ENCODE peak calls at places on chromosomes 6 and 20, in four cellular contexts. G is HepG2, A is GM23338, F is hepatocyte. T is an unnamed sample.

GRCh38 chr6:56329296-56330050 is 82.1 kb upstream of the COL21A1 start:
- DNase-seq in G (no peak), A (no peak), F (no peak), T (peak; percentile 77)

GRCh38 chr6:168157272-168158007 is 78.4 kb upstream of the FRMD1 start:
- DNase-seq in G (no peak), A (peak; percentile 35), F (peak; percentile 80), T (peak; percentile 86)

GRCh38 chr6:35663447-35664235 is 25.1 kb downstream of the FKBP5 start:
- DNase-seq in G (no peak), A (peak; percentile 57), F (no peak), T (peak; percentile 82)

GRCh38 chr6:15642276-15642675 is 20.6 kb downstream of the DTNBP1 start:
- DNase-seq in G (peak; percentile 21), A (peak; percentile 71), F (no peak), T (no peak)

GRCh38 chr6:157510329-157511188 is 129.6 kb downstream of the ZDHHC14 start:
- DNase-seq in G (no peak), A (peak; percentile 32), F (no peak), T (no peak)

GRCh38 chr6:34887753-34888440 is at the start of gene TAF11:
- DNase-seq in G (peak; percentile 96), A (peak; percentile 98), F (peak; percentile 97), T (peak; percentile 90)

GRCh38 chr6:122014961-122015360 is 384.5 kb upstream of the HSF2 start:
- DNase-seq in G (no peak), A (no peak), F (no peak), T (peak; percentile 90)

GRCh38 chr6:146200136-146200708 is 171.4 kb downstream of the GRM1 start:
- DNase-seq in G (no peak), A (no peak), F (no peak), T (peak; percentile 10)

GRCh38 chr6:169905041-169905807 is 153.8 kb downstream of the ERMARD start:
- DNase-seq in G (no peak), A (no peak), F (peak; percentile 41), T (peak; percentile 69)

DNA sequence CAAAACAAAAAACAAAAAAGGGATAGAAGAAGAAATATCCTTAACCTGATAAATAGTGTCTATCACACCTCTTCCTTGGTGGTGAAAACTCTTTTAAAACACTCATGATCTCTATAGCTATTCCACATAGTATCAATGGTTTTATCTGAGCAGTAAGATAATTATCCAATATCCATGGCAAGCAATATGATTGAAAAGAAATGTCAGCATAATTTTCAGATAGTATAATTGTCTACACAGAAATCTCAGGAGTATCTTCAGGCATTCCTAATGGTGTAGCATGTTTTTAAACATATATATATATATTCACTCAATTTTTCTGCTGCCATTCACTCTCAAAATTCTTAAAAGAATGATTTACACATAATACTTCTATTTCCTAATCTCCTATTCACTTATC is 938.0 kb upstream of the SLC35B3 start:
- DNase-seq in G (no peak), A (no peak), F (no peak), T (no peak)
- H3K36me3 ChIP-seq in G (no peaks in the 10 kb centered on the region), A (no peaks in the 10 kb centered on the region), F (no peaks in the 10 kb centered on the region), T (no peaks in the 10 kb centered on the region)

GRCh38 chr20:24795444-24795843 is 153.6 kb upstream of the CST7 start:
- DNase-seq in G (no peak), A (no peak), F (no peak), T (peak; percentile 46)
- H2AFZ ChIP-seq in G (no peak overlapping the region), A (no peak overlapping the region), F (no peak overlapping the region), T (peak overlapping the region; percentile 8)

DNA sequence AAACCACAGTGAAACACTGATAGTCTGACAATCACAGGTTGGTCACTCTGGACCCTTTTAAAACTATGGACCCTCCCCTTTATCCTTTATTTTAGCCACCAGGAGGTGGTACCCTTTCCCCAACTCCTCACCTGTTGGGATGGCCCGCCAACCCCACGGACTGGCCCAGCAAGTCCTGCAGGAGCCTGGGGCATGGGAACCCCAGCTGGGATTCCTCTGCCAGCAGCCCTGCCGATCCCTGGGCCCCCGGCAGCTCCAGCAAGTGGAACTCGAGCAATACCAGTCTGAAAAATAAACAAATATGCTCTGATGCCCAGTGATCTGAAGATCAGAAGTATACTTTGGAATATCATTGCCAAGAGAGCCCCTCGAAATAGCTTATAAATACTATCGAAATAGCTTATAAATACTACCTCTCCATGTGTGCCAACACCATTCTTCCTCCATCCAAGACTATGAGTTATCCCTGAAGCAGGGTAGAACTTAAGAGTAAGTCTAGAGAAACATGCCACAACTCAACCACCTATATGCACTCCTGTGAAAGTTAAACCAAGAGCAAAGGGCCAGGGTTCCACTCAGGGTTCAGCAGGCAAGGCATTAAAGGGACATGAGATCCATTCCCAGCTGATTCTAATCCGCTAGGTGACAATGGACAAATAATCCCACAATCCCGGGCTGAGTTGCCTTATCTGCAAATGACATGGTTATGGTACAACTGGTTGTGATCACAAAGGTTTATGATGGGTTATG is 6.8 kb downstream of the SNRPB start:
- DNase-seq in G (no peak), A (no peak), F (no peak), T (no peak)
- H3K36me3 ChIP-seq in G (peaks cover 55% of the 10 kb centered on the region), A (peaks cover 85% of the 10 kb centered on the region), F (no peaks in the 10 kb centered on the region), T (peaks cover 81% of the 10 kb centered on the region)

GRCh38 chr6:27565839-27566779 is 93.2 kb upstream of the ZNF184 start:
- DNase-seq in G (peak; percentile 62), A (peak; percentile 78), F (peak; percentile 67), T (no peak)
- H2AFZ ChIP-seq in G (no peak overlapping the region), A (peak overlapping the region; percentile 34), F (peak overlapping the region; percentile 57), T (no peak overlapping the region)